ENCODE peak calls at places on chromosomes 1 and 21, in nine cellular contexts. M, H, T, D, U, S, O, E and Z are unnamed samples.

GRCh38 chr1:116425987-116426386 is 52.9 kb downstream of the ATP1A1 start:
- DNase-seq in M (no peak), H (no peak), T (no peak), D (no peak), U (no peak), S (no peak), O (no peak), E (no peak), Z (no peak)

GRCh38 chr1:84836145-84836544 is 56.9 kb downstream of the LPAR3 start:
- DNase-seq in M (no peak), H (peak; percentile 15), T (no peak), D (no peak), U (no peak), S (no peak), O (peak; percentile 48), E (peak; percentile 24), Z (no peak)

GRCh38 chr1:50473513-50473912 is 50.3 kb upstream of the DMRTA2 start:
- DNase-seq in M (no peak), H (no peak), T (no peak), D (no peak), U (no peak), S (no peak), O (no peak), E (no peak), Z (no peak)

GRCh38 chr1:17212487-17213121 is 7.7 kb downstream of the PADI1 start:
- DNase-seq in M (peak; percentile 36), H (no peak), T (peak; percentile 56), D (peak; percentile 75), U (no peak), S (peak; percentile 33), O (peak; percentile 85), E (peak; percentile 86), Z (no peak)

GRCh38 chr1:162946701-162947100 is 85.7 kb upstream of the CCDC190 start:
- DNase-seq in M (no peak), H (no peak), T (no peak), D (no peak), U (no peak), S (no peak), O (no peak), E (no peak), Z (no peak)

GRCh38 chr1:205612556-205612955 is 19.3 kb downstream of the ELK4 start:
- DNase-seq in M (no peak), H (no peak), T (no peak), D (no peak), U (no peak), S (no peak), O (no peak), E (no peak), Z (no peak)

GRCh38 chr1:228004331-228004871 is 2.4 kb upstream of the WNT3A start:
- DNase-seq in M (no peak), H (peak; percentile 18), T (no peak), D (no peak), U (peak; percentile 11), S (peak; percentile 42), O (no peak), E (peak; percentile 34), Z (peak; percentile 25)

GRCh38 chr1:200786792-200787191 is 48.1 kb downstream of the CAMSAP2 start:
- DNase-seq in M (no peak), H (no peak), T (no peak), D (no peak), U (no peak), S (no peak), O (no peak), E (no peak), Z (no peak)

GRCh38 chr1:44681905-44682900 is 7.7 kb downstream of the ARMH1 start:
- DNase-seq in M (no peak), H (no peak), T (no peak), D (no peak), U (no peak), S (no peak), O (no peak), E (no peak), Z (no peak)

GRCh38 chr1:30740952-30741894 is 16.4 kb downstream of the LAPTM5 start:
- DNase-seq in M (no peak), H (no peak), T (no peak), D (peak; percentile 59), U (no peak), S (no peak), O (no peak), E (no peak), Z (no peak)

GRCh38 chr1:178679237-178679636 is 45.8 kb upstream of the RALGPS2 start:
- DNase-seq in M (no peak), H (no peak), T (no peak), D (no peak), U (no peak), S (no peak), O (no peak), E (no peak), Z (no peak)

GRCh38 chr1:50023292-50024159 is at the start of gene AGBL4:
- DNase-seq in M (no peak), H (peak; percentile 38), T (peak; percentile 2), D (peak; percentile 96), U (peak; percentile 60), S (peak; percentile 55), O (peak; percentile 23), E (peak; percentile 12), Z (peak; percentile 71)

GRCh38 chr1:152933196-152933595 is 13.8 kb upstream of the SPRR5 start:
- DNase-seq in M (no peak), H (no peak), T (no peak), D (no peak), U (no peak), S (no peak), O (no peak), E (no peak), Z (no peak)

GRCh38 chr1:54377040-54377691 is 29.0 kb downstream of the SSBP3 start:
- DNase-seq in M (no peak), H (no peak), T (no peak), D (no peak), U (no peak), S (peak; percentile 61), O (peak; percentile 41), E (no peak), Z (no peak)

GRCh38 chr1:161740871-161741270 is 8.7 kb upstream of the DUSP12 start:
- DNase-seq in M (no peak), H (no peak), T (no peak), D (no peak), U (no peak), S (no peak), O (no peak), E (no peak), Z (no peak)

GRCh38 chr1:3022511-3022973 is 1.3 kb downstream of the ACTRT2 start:
- DNase-seq in M (no peak), H (no peak), T (no peak), D (peak; percentile 73), U (no peak), S (no peak), O (no peak), E (no peak), Z (peak; percentile 7)

GRCh38 chr21:36769051-36769867 is 70.3 kb downstream of the SIM2 start:
- DNase-seq in M (no peak), H (no peak), T (no peak), D (no peak), U (no peak), S (no peak), O (no peak), E (peak; percentile 71), Z (no peak)

GRCh38 chr21:29342394-29342957 is 43.8 kb downstream of the BACH1 start:
- DNase-seq in M (peak; percentile 79), H (peak; percentile 97), T (peak; percentile 72), D (peak; percentile 76), U (no peak), S (no peak), O (peak; percentile 93), E (peak; percentile 93), Z (peak; percentile 38)

GRCh38 chr1:246567258-246568235 is 1.3 kb downstream of the CNST start:
- DNase-seq in M (no peak), H (peak; percentile 91), T (no peak), D (no peak), U (peak; percentile 31), S (no peak), O (peak; percentile 88), E (peak; percentile 83), Z (no peak)

GRCh38 chr1:196317535-196318522 is 290.4 kb downstream of the KCNT2 start:
- DNase-seq in M (no peak), H (peak; percentile 66), T (peak; percentile 0), D (peak; percentile 55), U (peak; percentile 16), S (no peak), O (peak; percentile 68), E (peak; percentile 70), Z (no peak)

GRCh38 chr1:169078163-169078883 is 28.2 kb upstream of the ATP1B1 start:
- DNase-seq in M (no peak), H (no peak), T (no peak), D (no peak), U (no peak), S (no peak), O (no peak), E (no peak), Z (no peak)